ENCODE peak calls at places on chromosomes 11 and 22, in ten cellular contexts. L, S, M, D, V, Z, K, F, I and Q are unnamed samples.

GRCh38 chr11:34317666-34318065 is 40.1 kb downstream of the ABTB2 start:
- DNase-seq in D (no peak), L (no peak), Z (no peak), V (no peak), M (no peak), K (no peak), S (no peak), F (no peak), I (no peak), Q (no peak)

GRCh38 chr11:134665571-134666268 is 253.7 kb upstream of the B3GAT1 start:
- DNase-seq in I (no peak), M (no peak), Z (no peak), V (no peak), D (no peak), S (no peak), F (no peak), K (no peak), L (no peak), Q (no peak)

GRCh38 chr11:42410251-42410956 is 901.4 kb upstream of the API5 start:
- DNase-seq in S (no peak), L (no peak), V (no peak), D (peak), I (no peak), F (no peak), M (no peak), K (no peak), Z (no peak), Q (no peak)

GRCh38 chr22:48045369-48045768 is 1282.9 kb downstream of the TBC1D22A start:
- DNase-seq in F (no peak), D (no peak), S (no peak), Z (no peak), I (no peak), K (no peak), M (no peak), L (no peak), V (no peak), Q (no peak)

GRCh38 chr11:77094841-77095365 is 7.7 kb upstream of the OMP start:
- DNase-seq in Z (no peak), I (peak), V (no peak), S (no peak), L (no peak), F (no peak), D (no peak), K (no peak), M (no peak), Q (no peak)

GRCh38 chr22:21766933-21767462 is 31.4 kb upstream of the YPEL1 start:
- DNase-seq in D (no peak), F (no peak), K (peak), M (no peak), Z (no peak), S (no peak), I (no peak), V (no peak), L (peak), Q (no peak)

GRCh38 chr11:108880510-108880909 is 215.6 kb downstream of the DDX10 start:
- DNase-seq in Z (no peak), V (no peak), D (no peak), I (no peak), K (no peak), F (no peak), L (no peak), S (no peak), M (no peak), Q (no peak)

GRCh38 chr22:20777420-20778177 is 3.7 kb downstream of the SERPIND1 start:
- DNase-seq in S (peak), L (no peak), V (no peak), K (peak), I (no peak), D (peak), M (no peak), Z (peak), F (peak), Q (no peak)

GRCh38 chr22:50471962-50472361 is 2.9 kb downstream of the SBF1 start:
- DNase-seq in F (no peak), K (no peak), M (no peak), L (no peak), V (no peak), D (no peak), I (no peak), S (no peak), Z (no peak), Q (no peak)

GRCh38 chr11:27514558-27514957 is 8.0 kb upstream of the LIN7C start:
- DNase-seq in L (no peak), Z (no peak), V (no peak), K (peak), M (no peak), F (no peak), D (no peak), S (no peak), I (no peak), Q (no peak)

GRCh38 chr11:72308226-72309073 is 64.5 kb upstream of the PHOX2A start:
- DNase-seq in I (no peak), V (no peak), S (no peak), K (peak), M (no peak), L (no peak), D (peak), F (no peak), Z (no peak), Q (no peak)

DNA sequence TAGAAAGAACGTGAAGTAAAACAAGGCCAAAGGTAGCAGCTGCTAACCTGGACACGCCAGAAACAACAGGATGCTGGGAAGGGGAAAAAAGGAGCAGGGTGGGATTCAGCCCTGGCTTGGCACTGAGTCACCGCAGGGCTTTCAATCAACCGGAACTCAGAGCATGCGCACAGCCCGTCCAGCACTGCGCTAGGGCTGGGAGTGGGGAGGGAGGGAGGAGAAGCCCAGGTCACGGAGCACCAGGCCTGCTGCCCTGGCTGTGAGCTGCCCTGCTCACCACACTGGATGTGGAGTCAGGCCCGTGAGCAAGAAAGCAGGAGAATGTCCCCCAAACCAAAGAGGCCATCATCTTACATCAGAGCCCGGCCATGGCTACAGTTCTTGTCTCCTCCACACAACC is 51.5 kb downstream of the APOL1 start:
- DNase-seq in K (no peak), Z (no peak), F (no peak), D (no peak), S (no peak), M (no peak), I (no peak), V (no peak), L (no peak), Q (no peak)
- H3K27ac ChIP-seq in K (no peak), Z (peak), F (no peak), D (no peak), S (no peak), M (no peak), I (no peak), V (no peak), L (no peak), Q (no peak)

GRCh38 chr11:9692696-9693095 is 28.8 kb downstream of the SWAP70 start:
- DNase-seq in M (no peak), F (no peak), S (no peak), V (no peak), I (no peak), D (no peak), K (no peak), L (no peak), Z (no peak), Q (no peak)
- H3K27ac ChIP-seq in M (peak), F (no peak), S (no peak), V (peak), I (peak), D (no peak), K (no peak), L (no peak), Z (no peak), Q (peak)

GRCh38 chr11:103112364-103112763 is 3.1 kb downstream of the DYNC2H1 start:
- DNase-seq in K (no peak), I (no peak), V (no peak), M (no peak), S (no peak), Z (no peak), F (no peak), L (no peak), D (no peak), Q (no peak)
- H3K27ac ChIP-seq in K (no peak), I (no peak), V (no peak), M (no peak), S (no peak), Z (no peak), F (no peak), L (no peak), D (no peak), Q (no peak)

GRCh38 chr22:24120029-24120428 is 61.3 kb upstream of the SUSD2 start:
- DNase-seq in I (peak), K (no peak), F (no peak), D (no peak), Z (no peak), S (no peak), V (peak), L (no peak), M (no peak), Q (no peak)
- H3K27ac ChIP-seq in I (no peak), K (no peak), F (no peak), D (no peak), Z (no peak), S (no peak), V (no peak), L (no peak), M (no peak), Q (no peak)